ENCODE peak calls at places on chromosomes 16 and 17, in seven cellular contexts. K is A673, X is GM12865, O is fibroblast of mammary gland, W is PC-3, S is body of pancreas, I is fibroblast of the aortic adventitia. E is an unnamed sample.

GRCh38 chr16:56189990-56190902 is 1.0 kb upstream of the GNAO1 start:
- DNase-seq in S (no peak), W (no peak), K (no peak), X (no peak), O (no peak), I (peak), E (no peak)

GRCh38 chr17:61955621-61956020 is 27.8 kb upstream of the INTS2 start:
- DNase-seq in X (no peak), S (no peak), O (no peak), I (no peak), K (no peak), W (no peak), E (no peak)

GRCh38 chr16:67571981-67572431 is 9.7 kb downstream of the CTCF start:
- DNase-seq in W (no peak), X (no peak), K (peak), O (peak), I (peak), S (no peak), E (peak)

GRCh38 chr17:16909887-16910286 is 62.0 kb downstream of the TNFRSF13B start:
- DNase-seq in X (no peak), I (no peak), K (peak), S (no peak), W (no peak), O (no peak), E (no peak)

GRCh38 chr17:83201206-83202001 is 122.0 kb downstream of the METRNL start:
- DNase-seq in S (no peak), X (no peak), I (no peak), K (no peak), W (no peak), O (no peak), E (no peak)

GRCh38 chr17:37234106-37234505 is 141.7 kb upstream of the C17orf78 start:
- DNase-seq in S (no peak), I (no peak), W (no peak), O (no peak), X (no peak), K (no peak), E (no peak)

GRCh38 chr16:2514333-2515179 is 804 bp downstream of the ATP6V0C start:
- DNase-seq in X (peak), W (no peak), S (peak), K (no peak), I (no peak), O (no peak), E (no peak)

GRCh38 chr16:85751665-85752501 is 987 bp upstream of the C16orf74 start:
- DNase-seq in K (no peak), S (no peak), W (peak), X (no peak), I (no peak), O (no peak), E (peak)

GRCh38 chr16:88023366-88023765 is 72.1 kb downstream of the BANP start:
- DNase-seq in X (no peak), K (no peak), S (no peak), I (no peak), O (no peak), W (no peak), E (no peak)

GRCh38 chr17:29583324-29584248 is 5.9 kb downstream of the GIT1 start:
- DNase-seq in O (no peak), W (no peak), I (no peak), S (no peak), X (no peak), K (no peak), E (no peak)

GRCh38 chr17:80187493-80187892 is 17.7 kb downstream of the CARD14 start:
- DNase-seq in W (peak), I (peak), S (peak), X (no peak), K (no peak), O (peak), E (no peak)

GRCh38 chr16:29806096-29806579 is at the start of gene MAZ:
- DNase-seq in W (no peak), K (peak), I (no peak), O (peak), X (no peak), S (no peak), E (no peak)

GRCh38 chr17:28954886-28955285 is 3.6 kb upstream of the PHF12 start:
- DNase-seq in X (no peak), O (no peak), I (no peak), S (no peak), W (no peak), K (no peak), E (no peak)

GRCh38 chr16:11610580-11610979 is 23.9 kb upstream of the LITAF start:
- DNase-seq in X (no peak), K (no peak), W (no peak), O (no peak), I (no peak), S (no peak), E (no peak)

GRCh38 chr17:50355701-50356341 is 9.9 kb downstream of the XYLT2 start:
- DNase-seq in W (no peak), X (no peak), O (no peak), K (no peak), I (no peak), S (no peak), E (no peak)

GRCh38 chr16:3164121-3164991 is 23.6 kb upstream of the OR1F1 start:
- DNase-seq in I (no peak), W (no peak), X (no peak), O (no peak), K (no peak), S (no peak), E (no peak)

GRCh38 chr17:330993-331701 is 21.5 kb downstream of the RPH3AL start:
- DNase-seq in K (no peak), W (no peak), S (peak), O (no peak), I (no peak), X (no peak), E (no peak)

GRCh38 chr17:17511971-17512858 is 16.0 kb upstream of the RASD1 start:
- DNase-seq in W (peak), O (peak), K (no peak), S (no peak), X (no peak), I (peak), E (peak)

GRCh38 chr16:49200223-49200820 is 81.3 kb downstream of the CBLN1 start:
- DNase-seq in O (no peak), S (no peak), I (no peak), X (no peak), W (no peak), K (no peak), E (no peak)

GRCh38 chr16:55364811-55365210 is 40.8 kb downstream of the IRX6 start:
- DNase-seq in O (no peak), X (no peak), S (no peak), K (no peak), W (no peak), I (no peak), E (no peak)

GRCh38 chr16:53504161-53504663 is 1.2 kb upstream of the AKTIP start:
- DNase-seq in I (peak), S (peak), K (peak), W (no peak), X (peak), O (peak), E (peak)

GRCh38 chr17:82118178-82118814 is 20.3 kb upstream of the FASN start:
- DNase-seq in W (no peak), X (no peak), I (no peak), S (no peak), K (no peak), O (no peak), E (no peak)

GRCh38 chr17:79991140-79991923 is 44.3 kb downstream of the TBC1D16 start:
- DNase-seq in I (peak), S (peak), K (peak), X (peak), O (peak), W (peak), E (peak)

GRCh38 chr17:40850287-40850972 is 16.6 kb downstream of the KRT12 start:
- DNase-seq in O (peak), K (no peak), S (no peak), W (peak), X (no peak), I (no peak), E (peak)

GRCh38 chr17:75909812-75910274 is 5.2 kb upstream of the MRPL38 start:
- DNase-seq in K (no peak), O (peak), X (no peak), W (no peak), S (no peak), I (no peak), E (no peak)

GRCh38 chr16:89936034-89936433 is 12.5 kb upstream of the DEF8 start:
- DNase-seq in W (no peak), S (no peak), O (no peak), X (no peak), I (no peak), K (no peak), E (no peak)

GRCh38 chr16:83817022-83817421 is 9.2 kb downstream of the HSBP1 start:
- DNase-seq in S (no peak), W (no peak), O (no peak), X (no peak), I (no peak), K (no peak), E (no peak)

GRCh38 chr16:3234543-3235541 is at the start of gene ZNF200:
- DNase-seq in X (peak), S (peak), W (peak), I (peak), K (peak), O (peak), E (peak)

GRCh38 chr16:17590711-17591654 is 120.2 kb upstream of the XYLT1 start:
- DNase-seq in X (no peak), I (peak), W (no peak), K (no peak), S (no peak), O (peak), E (no peak)

GRCh38 chr16:85383836-85384825 is 229.0 kb upstream of the GSE1 start:
- DNase-seq in W (no peak), K (no peak), S (no peak), O (no peak), X (no peak), I (no peak), E (no peak)

GRCh38 chr17:40551091-40551873 is 14.0 kb downstream of the CCR7 start:
- DNase-seq in I (peak), X (no peak), K (no peak), O (peak), W (peak), S (peak), E (peak)

GRCh38 chr17:45293413-45294211 is 23.2 kb downstream of the MAP3K14 start:
- DNase-seq in K (peak), S (peak), O (peak), X (peak), W (peak), I (peak), E (peak)
- TF ChIP-seq CTCF in K (no peak), S (no peak), O (peak), X (no peak), W (peak), I (no peak), E (no peak)

GRCh38 chr17:47700471-47701449 is 6.8 kb downstream of the TBKBP1 start:
- DNase-seq in W (no peak), I (no peak), K (no peak), X (no peak), O (no peak), S (no peak), E (no peak)
- H3K4me3 ChIP-seq in W (no peak), I (no peak), K (no peak), X (no peak), O (no peak), S (no peak), E (no peak)

GRCh38 chr17:45060382-45060823 is 714 bp upstream of the NMT1 start:
- DNase-seq in S (no peak), I (no peak), X (peak), K (no peak), W (no peak), O (no peak), E (no peak)

GRCh38 chr17:45061606-45062205 is 589 bp downstream of the NMT1 start:
- DNase-seq in O (no peak), I (no peak), K (no peak), S (no peak), W (no peak), X (no peak), E (no peak)

GRCh38 chr17:45063198-45063597 is 2.1 kb downstream of the NMT1 start:
- DNase-seq in O (no peak), K (no peak), I (no peak), X (peak), W (no peak), S (no peak), E (no peak)

DNA sequence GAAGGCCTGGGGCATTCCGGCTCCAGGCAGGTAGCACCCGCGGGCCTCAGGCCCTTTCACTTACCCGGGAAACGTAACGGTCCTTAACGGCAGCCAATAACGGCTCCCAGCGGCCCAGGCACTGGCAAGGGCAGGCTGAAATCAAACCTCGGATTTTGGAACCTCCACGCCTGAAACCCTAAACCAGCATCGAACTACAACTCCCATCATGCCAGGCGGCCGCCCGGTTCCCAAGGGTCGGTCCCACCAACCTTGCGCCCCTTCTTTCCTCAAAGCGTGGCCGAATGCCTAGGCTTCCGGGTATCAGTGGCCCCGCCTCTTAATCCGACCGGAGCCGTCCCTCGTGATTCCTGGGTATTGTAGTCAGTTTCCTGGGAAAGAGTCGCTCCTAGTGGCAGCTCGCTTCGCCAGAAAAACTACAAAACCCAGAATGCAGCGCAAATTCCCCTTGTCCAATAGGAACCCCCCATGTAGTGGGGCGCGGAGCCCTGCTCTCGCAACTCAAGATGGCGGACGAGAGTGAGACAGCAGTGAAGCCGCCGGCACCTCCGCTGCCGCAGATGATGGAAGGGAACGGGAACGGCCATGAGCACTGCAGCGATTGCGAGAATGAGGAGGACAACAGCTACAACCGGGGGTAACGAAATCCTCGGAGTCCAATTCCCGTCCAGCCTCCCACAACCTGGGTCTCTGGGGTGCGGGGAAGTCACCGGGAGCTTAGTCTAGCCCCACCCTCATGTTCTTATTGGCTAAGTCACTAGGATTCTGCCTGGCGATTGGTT is at the start of gene NMT1:
- DNase-seq in I (peak), S (peak), W (peak), O (peak), X (peak), K (peak), E (peak)
- TF ChIP-seq CTCF in I (no peak), S (no peak), W (no peak), O (no peak), X (no peak), K (no peak), E (no peak)

GRCh38 chr17:59827721-59828477 is 64.8 kb downstream of the TUBD1 start:
- DNase-seq in X (peak), W (peak), K (no peak), I (no peak), O (no peak), S (no peak), E (peak)

GRCh38 chr17:59830846-59831486 is 61.8 kb downstream of the TUBD1 start:
- DNase-seq in W (peak), S (no peak), I (no peak), X (peak), K (no peak), O (no peak), E (no peak)

GRCh38 chr17:59828478-59828760 is 64.3 kb downstream of the TUBD1 start:
- DNase-seq in O (no peak), X (no peak), W (no peak), K (no peak), I (no peak), S (no peak), E (no peak)

GRCh38 chr17:59830007-59830630 is 62.6 kb downstream of the TUBD1 start:
- DNase-seq in W (peak), I (peak), O (peak), K (peak), X (peak), S (no peak), E (peak)

GRCh38 chr17:59829217-59830006 is 63.3 kb downstream of the TUBD1 start:
- DNase-seq in K (peak), I (peak), S (no peak), O (peak), W (peak), X (peak), E (peak)
- H3K4me3 ChIP-seq in K (peak), I (peak), S (no peak), O (peak), W (peak), X (peak), E (peak)

GRCh38 chr16:27238016-27238587 is 30.5 kb downstream of the NSMCE1 start:
- DNase-seq in W (no peak), O (no peak), S (no peak), I (no peak), X (no peak), K (no peak), E (no peak)
- TF ChIP-seq CTCF in W (no peak), O (no peak), S (no peak), I (no peak), X (no peak), K (no peak), E (no peak)

DNA sequence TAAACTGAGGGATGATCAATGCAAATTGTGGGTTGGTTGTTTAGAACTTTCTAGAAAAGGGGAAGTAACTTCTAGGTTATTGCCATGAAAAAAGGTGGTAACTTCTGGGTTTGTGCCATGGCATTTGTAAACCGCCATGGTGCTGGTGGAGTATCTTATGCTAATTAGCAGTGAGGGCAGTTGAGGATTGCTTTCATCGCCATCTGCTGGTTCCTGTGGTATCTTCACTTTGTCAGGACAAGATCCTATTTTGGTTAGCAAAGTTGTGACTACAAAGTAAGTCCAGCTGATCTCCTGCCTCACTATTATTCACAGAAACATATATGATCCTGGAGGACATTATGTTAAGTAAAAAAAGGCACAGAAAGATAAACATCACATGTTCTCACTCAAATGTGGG is 1332.3 kb downstream of the CDH11 start:
- DNase-seq in W (peak), S (no peak), X (no peak), K (peak), O (no peak), I (no peak), E (no peak)
- H3K4me3 ChIP-seq in W (no peak), S (no peak), X (no peak), K (no peak), O (no peak), I (no peak), E (no peak)

DNA sequence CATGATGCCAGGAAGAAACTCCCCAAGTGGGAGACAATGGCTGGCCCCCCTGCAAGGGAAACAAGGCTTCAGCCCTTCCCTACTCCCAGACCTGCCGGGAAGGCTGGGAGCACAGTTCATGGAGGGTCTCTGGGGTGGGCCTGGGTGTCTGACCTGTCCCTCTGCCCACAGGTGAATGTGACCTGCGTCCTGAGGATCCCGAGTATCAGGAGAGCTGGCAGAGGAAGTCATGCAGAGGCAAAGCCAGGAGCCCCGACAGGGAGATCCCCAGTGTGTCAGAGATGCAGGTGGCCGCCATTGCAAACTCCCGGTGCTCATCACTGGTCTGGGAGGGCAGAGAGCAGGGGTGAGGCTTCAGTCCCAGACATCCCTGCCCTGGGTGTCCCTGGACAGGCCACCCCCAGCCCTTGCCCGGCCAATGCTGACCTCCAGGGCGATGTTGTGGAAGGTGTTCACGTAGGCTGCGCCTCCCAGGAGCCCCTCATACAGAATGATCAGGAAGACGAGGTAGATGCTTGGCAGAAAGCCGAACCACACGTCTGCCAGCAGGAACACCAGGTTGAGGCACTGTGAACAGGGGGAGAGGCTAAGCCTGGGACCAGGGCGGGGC is 5.3 kb upstream of the NPIPB7 start:
- DNase-seq in K (no peak), S (no peak), I (no peak), W (no peak), X (no peak), O (no peak), E (no peak)
- TF ChIP-seq CTCF in K (no peak), S (no peak), I (no peak), W (no peak), X (no peak), O (no peak), E (no peak)

GRCh38 chr17:9064311-9064834 is 43.1 kb downstream of the NTN1 start:
- DNase-seq in K (no peak), O (no peak), S (no peak), X (no peak), I (no peak), W (no peak), E (no peak)
- H3K4me3 ChIP-seq in K (no peak), O (no peak), S (no peak), X (no peak), I (no peak), W (no peak), E (no peak)

GRCh38 chr17:49191917-49192741 is 18.2 kb downstream of the GNGT2 start:
- DNase-seq in X (peak), K (peak), I (peak), W (peak), S (peak), O (peak), E (peak)
- TF ChIP-seq CTCF in X (peak), K (peak), I (peak), W (peak), S (peak), O (peak), E (peak)